ENCODE peak calls at places on chromosomes 13 and 19, in nine cellular contexts. E, Z, N, H, F, X, J, K and M are unnamed samples.

GRCh38 chr13:28048768-28049167 is 51.6 kb downstream of the FLT3 start:
- DNase-seq in E (no peak), K (no peak), F (no peak), H (no peak), X (no peak), N (no peak), Z (no peak), J (no peak), M (no peak)

GRCh38 chr19:19458110-19458816 is 52.8 kb downstream of the GATAD2A start:
- DNase-seq in F (no peak), N (no peak), H (no peak), K (no peak), Z (no peak), J (no peak), E (no peak), X (no peak), M (no peak)

GRCh38 chr19:11995174-11995573 is 30.3 kb downstream of the ZNF763 start:
- DNase-seq in F (no peak), N (peak), J (no peak), H (no peak), Z (peak), X (peak), K (no peak), E (no peak), M (no peak)

GRCh38 chr13:85638815-85639393 is 160.3 kb downstream of the SLITRK6 start:
- DNase-seq in E (no peak), F (no peak), Z (no peak), J (no peak), X (no peak), H (no peak), N (no peak), K (no peak), M (no peak)

GRCh38 chr13:112250788-112251445 is 125.2 kb upstream of the SPACA7 start:
- DNase-seq in J (no peak), F (no peak), Z (no peak), X (no peak), E (no peak), K (no peak), N (no peak), H (no peak), M (peak)

GRCh38 chr19:46180701-46181385 is 32.8 kb downstream of the IGFL2 start:
- DNase-seq in E (no peak), X (no peak), F (no peak), J (peak), N (peak), Z (peak), H (peak), K (no peak), M (no peak)

GRCh38 chr13:107968470-107968869 is 246.9 kb downstream of the LIG4 start:
- DNase-seq in X (no peak), F (no peak), Z (no peak), K (no peak), N (no peak), J (no peak), H (peak), E (no peak), M (no peak)

GRCh38 chr13:43760257-43760656 is 26.5 kb downstream of the ENOX1 start:
- DNase-seq in F (no peak), Z (no peak), X (no peak), H (no peak), E (no peak), J (no peak), K (no peak), N (no peak), M (no peak)

GRCh38 chr19:49809155-49809986 is 3.7 kb downstream of the FUZ start:
- DNase-seq in X (no peak), K (peak), N (no peak), J (no peak), F (peak), E (peak), Z (peak), H (peak), M (peak)

GRCh38 chr13:97108535-97108910 is 113.6 kb upstream of the MBNL2 start:
- DNase-seq in E (no peak), H (no peak), K (no peak), Z (peak), X (no peak), F (no peak), J (no peak), N (peak), M (no peak)

GRCh38 chr13:102328909-102329308 is 72.9 kb downstream of the FGF14 start:
- DNase-seq in K (no peak), F (no peak), X (no peak), N (no peak), H (no peak), E (no peak), J (no peak), Z (no peak), M (no peak)

GRCh38 chr19:4986471-4986888 is 17.6 kb downstream of the KDM4B start:
- DNase-seq in J (no peak), Z (no peak), X (no peak), H (no peak), E (no peak), K (no peak), F (no peak), N (no peak), M (no peak)

GRCh38 chr13:106570354-106570822 is 2.5 kb upstream of the ARGLU1 start:
- DNase-seq in N (peak), X (peak), Z (peak), H (peak), K (peak), E (no peak), F (peak), J (peak), M (peak)

GRCh38 chr13:95920485-95920884 is 132.7 kb downstream of the UGGT2 start:
- DNase-seq in N (no peak), F (no peak), E (no peak), J (no peak), X (no peak), K (no peak), H (no peak), Z (peak), M (no peak)

GRCh38 chr13:73531014-73531413 is 472.2 kb downstream of the KLF5 start:
- DNase-seq in E (no peak), X (no peak), F (no peak), N (no peak), J (no peak), H (no peak), Z (no peak), K (no peak), M (no peak)

GRCh38 chr19:10007811-10008211 is 2.5 kb downstream of the COL5A3 start:
- DNase-seq in X (no peak), N (peak), Z (peak), J (no peak), H (no peak), E (no peak), K (no peak), F (peak), M (no peak)

GRCh38 chr13:25881136-25881926 is 170.5 kb downstream of the SHISA2 start:
- DNase-seq in X (no peak), H (no peak), K (no peak), J (no peak), E (no peak), N (no peak), F (no peak), Z (peak), M (no peak)

GRCh38 chr19:36030264-36031148 is 2.2 kb downstream of the CLIP3 start:
- DNase-seq in E (no peak), X (no peak), K (no peak), H (no peak), J (no peak), Z (peak), F (no peak), N (no peak), M (no peak)

GRCh38 chr19:29510701-29511265 is 15.0 kb upstream of the VSTM2B start:
- DNase-seq in E (no peak), F (no peak), K (no peak), N (no peak), X (no peak), Z (no peak), J (no peak), H (no peak), M (no peak)

GRCh38 chr13:44874886-44875630 is 114.2 kb downstream of the NUFIP1 start:
- DNase-seq in F (no peak), N (no peak), X (no peak), Z (peak), E (peak), H (no peak), J (no peak), K (no peak), M (no peak)

GRCh38 chr13:110006304-110006703 is 219.9 kb upstream of the IRS2 start:
- DNase-seq in K (no peak), F (no peak), E (no peak), J (peak), X (no peak), H (peak), N (no peak), Z (peak), M (no peak)

GRCh38 chr13:27476943-27477681 is 26.7 kb upstream of the MTIF3 start:
- DNase-seq in Z (peak), H (peak), E (no peak), F (no peak), J (no peak), K (peak), X (no peak), N (peak), M (peak)

GRCh38 chr13:48585456-48585840 is 52.6 kb upstream of the RCBTB2 start:
- DNase-seq in Z (peak), F (no peak), H (no peak), X (no peak), K (peak), N (peak), E (no peak), J (peak), M (no peak)

GRCh38 chr13:27419333-27419732 is 5.1 kb upstream of the GTF3A start:
- DNase-seq in H (peak), N (no peak), J (no peak), K (no peak), F (no peak), X (no peak), Z (no peak), E (no peak), M (no peak)

GRCh38 chr19:31214086-31214485 is 135.2 kb downstream of the TSHZ3 start:
- DNase-seq in Z (peak), K (no peak), N (peak), H (peak), F (peak), X (peak), J (no peak), E (no peak), M (no peak)

GRCh38 chr13:64248371-64249065 is 2832.9 kb upstream of the PCDH20 start:
- DNase-seq in X (no peak), Z (peak), J (no peak), K (no peak), N (no peak), F (no peak), E (no peak), H (no peak), M (no peak)

GRCh38 chr13:59408738-59409137 is 755.0 kb downstream of the DIAPH3 start:
- DNase-seq in N (no peak), J (no peak), X (no peak), H (no peak), Z (no peak), K (peak), E (no peak), F (no peak), M (no peak)

GRCh38 chr19:2213799-2214198 is 22.3 kb downstream of the PLEKHJ1 start:
- DNase-seq in N (no peak), Z (no peak), H (no peak), E (no peak), X (no peak), K (no peak), F (no peak), J (no peak), M (no peak)
- TF ChIP-seq CTCF in N (no peak), Z (no peak), H (no peak), E (no peak), X (no peak), K (no peak), F (no peak), J (no peak), M (no peak)

GRCh38 chr13:29577135-29578051 is 18.1 kb downstream of the SLC7A1 start:
- DNase-seq in X (no peak), H (no peak), F (peak), K (peak), N (no peak), Z (no peak), E (no peak), J (no peak), M (peak)
- H3K27ac ChIP-seq in X (no peak), H (peak), F (no peak), K (peak), N (no peak), Z (no peak), E (no peak), J (no peak), M (no peak)

GRCh38 chr19:3041302-3041701 is 12.2 kb upstream of the TLE2 start:
- DNase-seq in K (no peak), H (no peak), F (no peak), J (no peak), E (no peak), N (no peak), Z (no peak), X (no peak), M (peak)
- TF ChIP-seq CTCF in K (no peak), H (no peak), F (no peak), J (no peak), E (no peak), N (no peak), Z (no peak), X (no peak), M (no peak)

GRCh38 chr19:47331931-47332547 is at the start of gene C5AR2:
- DNase-seq in N (no peak), X (no peak), Z (no peak), H (no peak), K (no peak), J (no peak), F (no peak), E (no peak), M (no peak)
- H3K27ac ChIP-seq in N (peak), X (no peak), Z (no peak), H (peak), K (peak), J (no peak), F (peak), E (no peak), M (peak)